ENCODE peak calls at places on chromosomes 12 and 14, in six cellular contexts. Y, T, W, N, I and L are unnamed samples.

GRCh38 chr12:7995266-7995963 is 37.1 kb upstream of the FOXJ2 start:
- DNase-seq in I (peak; percentile 60), W (peak; percentile 83), Y (peak; percentile 88), N (peak; percentile 45), T (peak; percentile 90), L (peak; percentile 85)

GRCh38 chr12:1842183-1842904 is 22.0 kb downstream of the LRTM2 start:
- DNase-seq in N (no peak), W (no peak), Y (no peak), T (no peak), I (peak; percentile 1), L (peak; percentile 27)

GRCh38 chr14:105398726-105399440 is 545 bp downstream of the TEX22 start:
- DNase-seq in W (no peak), T (no peak), I (no peak), N (no peak), Y (peak; percentile 10), L (no peak)

GRCh38 chr12:82009524-82009923 is 250.4 kb upstream of the PPFIA2 start:
- DNase-seq in Y (no peak), I (no peak), N (no peak), W (no peak), T (no peak), L (no peak)

GRCh38 chr14:75811862-75812505 is 150.9 kb downstream of the TTLL5 start:
- DNase-seq in Y (no peak), N (no peak), W (no peak), I (no peak), T (no peak), L (no peak)

GRCh38 chr12:105672576-105672975 is 342.1 kb downstream of the C12orf75 start:
- DNase-seq in Y (no peak), W (no peak), N (no peak), T (peak; percentile 85), I (peak; percentile 28), L (peak; percentile 18)

GRCh38 chr14:102280376-102280962 is 24.5 kb downstream of the MOK start:
- DNase-seq in N (no peak), I (no peak), Y (no peak), T (no peak), W (no peak), L (no peak)

GRCh38 chr14:68927956-68928675 is 51.0 kb downstream of the ACTN1 start:
- DNase-seq in T (no peak), Y (no peak), W (no peak), I (no peak), N (no peak), L (no peak)

GRCh38 chr12:90854136-90854689 is 100.8 kb downstream of the CCER1 start:
- DNase-seq in T (no peak), I (no peak), N (no peak), Y (peak; percentile 64), W (no peak), L (no peak)

GRCh38 chr12:81206425-81206824 is 128.5 kb downstream of the ACSS3 start:
- DNase-seq in Y (no peak), W (no peak), I (no peak), N (no peak), T (no peak), L (no peak)